ENCODE peak calls at places on chromosomes 6 and 20, in four cellular contexts. I is K562, Q is HepG2, W is GM12878. J is an unnamed sample.

GRCh38 chr6:122995930-122996796 is at the start of gene CLVS2:
- DNase-seq in I (peak; percentile 4), Q (no peak), W (no peak), J (peak; percentile 81)

GRCh38 chr6:136792066-136792944 is at the start of gene MAP3K5:
- DNase-seq in I (peak; percentile 94), Q (peak; percentile 33), W (no peak), J (peak; percentile 67)

GRCh38 chr6:73074175-73074574 is 151.1 kb downstream of the KHDC1L start:
- DNase-seq in I (no peak), Q (no peak), W (no peak), J (no peak)

GRCh38 chr6:81763968-81764367 is 11.5 kb upstream of the TENT5A start:
- DNase-seq in I (no peak), Q (peak; percentile 50), W (no peak), J (no peak)

GRCh38 chr6:42745083-42745637 is 743 bp downstream of the TBCC start:
- DNase-seq in I (peak; percentile 57), Q (peak; percentile 27), W (no peak), J (peak; percentile 27)

GRCh38 chr6:17945111-17945510 is 42.3 kb downstream of the KIF13A start:
- DNase-seq in I (no peak), Q (no peak), W (no peak), J (no peak)

GRCh38 chr6:3385660-3386151 is 71.1 kb downstream of the SLC22A23 start:
- DNase-seq in I (no peak), Q (no peak), W (no peak), J (no peak)

GRCh38 chr6:79672631-79673065 is 41.5 kb downstream of the SH3BGRL2 start:
- DNase-seq in I (peak; percentile 56), Q (peak; percentile 76), W (no peak), J (no peak)

GRCh38 chr6:63579937-63580703 is 7.8 kb downstream of the LOC128125822 start:
- DNase-seq in I (no peak), Q (no peak), W (no peak), J (no peak)

GRCh38 chr20:36575066-36575743 is 1.8 kb downstream of the TGIF2 start:
- DNase-seq in I (peak; percentile 63), Q (peak; percentile 73), W (no peak), J (peak; percentile 30)

GRCh38 chr6:78483546-78483945 is 383.8 kb upstream of the IRAK1BP1 start:
- DNase-seq in I (no peak), Q (no peak), W (no peak), J (no peak)

GRCh38 chr6:39793528-39793927 is 1.4 kb downstream of the DAAM2 start:
- DNase-seq in I (no peak), Q (no peak), W (no peak), J (no peak)

GRCh38 chr6:39791850-39792500 is at the start of gene DAAM2:
- DNase-seq in I (no peak), Q (no peak), W (no peak), J (peak; percentile 75)

GRCh38 chr6:39792501-39793450 is 600 bp downstream of the DAAM2 start:
- DNase-seq in I (no peak), Q (no peak), W (no peak), J (no peak)

GRCh38 chr6:39791311-39791710 is 865 bp upstream of the DAAM2 start:
- DNase-seq in I (peak; percentile 13), Q (peak; percentile 22), W (no peak), J (no peak)

DNA sequence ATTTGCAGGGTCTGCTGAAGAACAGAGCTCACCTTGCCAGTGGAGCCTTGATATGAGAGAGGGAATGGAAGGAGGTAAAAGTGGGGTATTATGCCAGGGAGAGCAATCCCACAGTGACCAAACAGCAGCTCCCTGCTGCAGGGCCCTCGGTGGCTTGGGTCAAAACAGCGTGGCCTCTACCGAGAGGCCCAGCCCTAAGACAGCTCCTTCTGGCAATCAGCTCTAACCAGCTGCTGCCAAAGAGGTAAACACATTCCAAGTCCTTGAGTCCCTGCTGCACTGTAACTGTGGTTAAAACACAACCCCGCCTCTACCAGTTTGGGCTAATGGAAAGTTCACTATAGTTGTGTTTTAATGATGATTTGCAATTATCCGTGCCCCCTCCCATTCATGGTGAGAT is 1.4 kb upstream of the DAAM2 start:
- DNase-seq in I (no peak), Q (no peak), W (no peak), J (no peak)
- TF ChIP-seq BHLHE40 in I (no peak), Q (no peak), W (no peak), J (no peak)

DNA sequence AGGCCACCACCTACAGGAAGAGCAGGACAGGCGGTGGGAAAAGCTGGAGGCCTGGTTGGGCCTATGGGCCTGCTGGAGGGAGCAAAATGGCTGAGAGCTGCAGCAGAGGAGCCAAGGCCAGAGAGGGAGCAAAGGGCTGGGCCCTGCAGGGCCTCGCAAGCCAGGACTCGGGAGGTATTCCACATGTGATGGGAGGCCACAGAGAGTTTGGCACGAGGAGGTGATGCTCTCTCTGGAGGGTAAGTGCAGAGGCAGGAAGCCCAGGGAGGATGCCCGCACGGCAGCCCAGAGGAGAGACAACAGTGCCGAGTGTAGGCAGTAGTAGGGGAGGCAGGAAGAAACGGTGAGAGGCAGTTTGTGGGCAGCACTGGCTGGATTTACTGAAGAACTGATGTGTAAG is 85.7 kb downstream of the DTNBP1 start:
- DNase-seq in I (no peak), Q (no peak), W (no peak), J (no peak)
- TF ChIP-seq FOXK2 in I (no peak), Q (no peak), W (no peak), J (no peak)

DNA sequence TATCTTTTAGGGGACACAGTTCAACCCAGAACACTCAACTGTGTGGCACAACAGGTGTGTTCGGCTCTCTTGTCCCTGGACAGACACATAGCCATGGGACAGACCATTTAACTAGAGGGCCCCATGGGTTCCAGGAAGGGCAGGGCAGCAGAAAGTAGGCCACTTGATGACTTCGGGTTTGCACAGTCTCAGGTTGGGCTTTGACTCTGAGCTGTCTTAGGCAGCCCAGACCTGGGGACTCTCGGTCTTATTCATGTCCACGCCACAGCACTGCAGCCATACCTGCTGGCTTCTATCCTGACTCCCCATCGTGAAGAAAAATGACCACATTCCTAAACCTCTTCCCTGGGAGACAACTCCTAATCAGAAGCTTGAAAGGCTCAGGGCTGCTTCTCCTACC is 146.1 kb upstream of the AKAP12 start:
- DNase-seq in I (no peak), Q (no peak), W (no peak), J (no peak)
- TF ChIP-seq BHLHE40 in I (no peak), Q (no peak), W (no peak), J (no peak)

DNA sequence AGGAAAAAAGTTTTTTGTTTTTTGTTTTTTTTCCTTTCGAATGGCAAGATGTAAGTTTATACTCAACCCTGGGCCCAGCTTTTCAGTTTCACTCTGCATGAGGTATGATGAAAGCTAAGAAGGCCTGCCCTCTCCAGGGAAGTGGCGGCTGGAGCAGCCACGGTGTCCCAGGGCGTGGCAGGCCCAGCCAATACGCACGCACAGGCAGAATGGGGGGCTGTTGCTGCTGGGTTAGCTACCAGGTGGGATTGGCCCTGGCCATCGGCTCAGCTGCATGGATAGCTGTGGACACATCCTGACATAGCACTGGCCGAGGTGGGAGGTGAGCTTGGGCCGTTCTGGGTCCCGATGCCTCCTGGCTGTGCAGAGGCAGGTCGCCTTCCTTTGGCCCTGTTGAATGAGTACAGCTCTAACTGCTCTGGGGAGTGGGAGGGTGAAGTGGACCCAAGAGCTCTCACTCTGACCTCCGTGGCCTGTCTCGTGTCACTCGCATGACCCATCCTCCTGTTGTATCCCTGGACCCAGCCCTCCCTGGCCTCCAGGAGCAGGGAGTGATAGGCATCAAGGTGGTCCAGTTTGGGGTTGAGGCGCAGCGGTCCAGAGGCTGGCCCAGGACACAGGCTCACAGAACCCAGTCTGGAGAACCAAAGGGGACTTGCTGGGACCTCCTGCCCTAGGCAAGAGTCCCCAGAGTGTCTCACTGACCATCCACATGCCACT is 18.1 kb downstream of the MYT1 start:
- DNase-seq in I (no peak), Q (no peak), W (no peak), J (no peak)
- TF ChIP-seq FOXK2 in I (no peak), Q (no peak), W (no peak), J (no peak)

GRCh38 chr6:129498950-129499870 is 210.8 kb downstream of the ARHGAP18 start:
- DNase-seq in I (peak; percentile 72), Q (peak; percentile 58), W (no peak), J (peak; percentile 50)

GRCh38 chr6:129502261-129502660 is 207.7 kb downstream of the ARHGAP18 start:
- DNase-seq in I (no peak), Q (no peak), W (no peak), J (no peak)

GRCh38 chr6:129501401-129502051 is 208.5 kb downstream of the ARHGAP18 start:
- DNase-seq in I (peak; percentile 88), Q (peak; percentile 79), W (no peak), J (peak; percentile 61)

GRCh38 chr6:129499871-129500219 is 210.1 kb downstream of the ARHGAP18 start:
- DNase-seq in I (no peak), Q (no peak), W (no peak), J (no peak)

GRCh38 chr6:129500958-129501381 is 209.0 kb downstream of the ARHGAP18 start:
- DNase-seq in I (peak; percentile 57), Q (peak; percentile 44), W (no peak), J (peak; percentile 55)
- TF ChIP-seq BHLHE40 in I (no peak), Q (no peak), W (no peak), J (no peak)

DNA sequence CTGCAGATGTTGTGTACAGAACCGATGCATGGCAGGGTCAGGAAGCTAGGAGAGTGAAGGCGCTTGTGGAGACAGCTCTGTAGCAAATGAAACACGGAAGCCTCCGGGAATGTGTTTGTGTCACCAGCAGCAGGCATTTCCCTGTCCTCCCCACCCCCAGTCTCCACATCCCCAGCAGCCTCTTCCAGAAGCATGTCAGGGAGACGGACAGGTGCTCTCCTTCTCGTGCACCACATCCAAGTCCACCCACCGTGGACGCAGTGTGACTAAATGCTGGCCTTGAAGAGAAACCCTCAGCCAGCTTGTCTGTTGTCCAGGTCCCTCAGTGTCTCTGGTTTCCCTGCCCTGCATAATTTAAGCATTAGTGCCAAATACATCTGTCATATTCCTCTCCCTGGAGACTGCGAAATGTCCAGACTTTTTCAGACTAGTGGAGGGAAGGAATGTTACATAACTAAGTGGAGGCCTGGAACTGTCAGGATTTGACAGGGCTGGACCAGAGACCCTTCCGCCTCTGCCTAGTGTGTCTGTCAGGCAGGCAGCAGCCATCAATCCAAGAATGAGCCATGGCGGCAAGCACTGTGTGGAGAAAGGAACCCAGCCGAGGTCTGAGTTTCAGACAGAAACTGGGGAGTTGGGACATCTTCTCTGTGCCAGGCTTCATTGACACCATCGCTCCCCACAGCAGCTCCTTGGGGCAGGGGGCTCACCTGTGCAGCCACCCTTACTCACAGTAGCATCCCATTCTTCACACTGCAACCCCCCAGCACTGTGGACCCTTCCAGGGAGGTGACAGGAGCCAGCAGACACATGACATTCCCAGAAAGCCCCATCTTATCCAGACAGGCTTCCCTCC is 26.6 kb upstream of the PI16 start:
- DNase-seq in I (no peak), Q (no peak), W (no peak), J (no peak)
- TF ChIP-seq FOXK2 in I (no peak), Q (no peak), W (no peak), J (no peak)

GRCh38 chr6:107509506-107509905 is 19.6 kb downstream of the SOBP start:
- DNase-seq in I (no peak), Q (no peak), W (no peak), J (no peak)

GRCh38 chr6:107511410-107512070 is 21.6 kb downstream of the SOBP start:
- DNase-seq in I (no peak), Q (no peak), W (no peak), J (no peak)

GRCh38 chr6:107513214-107513613 is 23.3 kb downstream of the SOBP start:
- DNase-seq in I (no peak), Q (no peak), W (no peak), J (no peak)

GRCh38 chr6:107506145-107506544 is 16.2 kb downstream of the SOBP start:
- DNase-seq in I (no peak), Q (peak; percentile 19), W (no peak), J (no peak)

GRCh38 chr6:107510108-107510507 is 20.2 kb downstream of the SOBP start:
- DNase-seq in I (peak; percentile 54), Q (no peak), W (no peak), J (no peak)
- TF ChIP-seq BHLHE40 in I (no peak), Q (no peak), W (no peak), J (no peak)

J was measured in HEK293T.